ENCODE peak calls at places on chromosomes 1 and 21, in four cellular contexts. K is effector memory CD4-positive, alpha-beta T cell; D is stimulated activated CD8-positive, alpha-beta memory T cell treated with anti-CD3 and anti-CD28 coated beads, Interleukin-15, amount 100 ng/mL, for 4 hours; T is lower leg skin. I is an unnamed sample.

GRCh38 chr1:207654320-207654719 is 9.4 kb downstream of the CR1L start:
- DNase-seq in K (no peak), D (no peak), T (no peak), I (no peak)

GRCh38 chr1:64171797-64172281 is 31.6 kb upstream of the UBE2U start:
- DNase-seq in K (no peak), D (no peak), T (no peak), I (no peak)

GRCh38 chr1:39653546-39654031 is 14.1 kb upstream of the HEYL start:
- DNase-seq in K (peak), D (peak), T (peak), I (peak)

GRCh38 chr1:115364044-115364775 is 26.2 kb upstream of the NGF start:
- DNase-seq in K (no peak), D (no peak), T (no peak), I (peak)

GRCh38 chr1:2322593-2323295 is 68.6 kb downstream of the MORN1 start:
- DNase-seq in K (no peak), D (no peak), T (no peak), I (peak)

GRCh38 chr1:219917851-219918466 is 10.4 kb downstream of the SLC30A10 start:
- DNase-seq in K (no peak), D (no peak), T (no peak), I (no peak)

GRCh38 chr1:159429074-159429861 is 2.7 kb upstream of the OR10J4 start:
- DNase-seq in K (no peak), D (no peak), T (no peak), I (peak)

GRCh38 chr21:16563795-16564194 is 834.0 kb downstream of the USP25 start:
- DNase-seq in K (no peak), D (no peak), T (no peak), I (no peak)

GRCh38 chr1:169001353-169001752 is 105.1 kb upstream of the ATP1B1 start:
- DNase-seq in K (no peak), D (no peak), T (no peak), I (no peak)

GRCh38 chr1:43449708-43450069 is 4.0 kb downstream of the HYI start:
- DNase-seq in K (no peak), D (no peak), T (peak), I (no peak)

GRCh38 chr1:116856312-116856711 is 53.4 kb upstream of the PTGFRN start:
- DNase-seq in K (no peak), D (no peak), T (no peak), I (no peak)

GRCh38 chr1:63621698-63622097 is 28.5 kb downstream of the PGM1 start:
- DNase-seq in K (no peak), D (no peak), T (no peak), I (no peak)

GRCh38 chr21:26900980-26901379 is 55.8 kb upstream of the ADAMTS1 start:
- DNase-seq in K (no peak), D (no peak), T (no peak), I (no peak)

GRCh38 chr1:41519667-41520066 is 35.2 kb upstream of the EDN2 start:
- DNase-seq in K (no peak), D (no peak), T (no peak), I (no peak)

GRCh38 chr1:79364896-79365295 is 358.4 kb upstream of the ADGRL4 start:
- DNase-seq in K (no peak), D (no peak), T (no peak), I (no peak)

GRCh38 chr1:166836733-166837132 is 2.5 kb upstream of the POGK start:
- DNase-seq in K (no peak), D (no peak), T (no peak), I (no peak)

GRCh38 chr1:111234258-111234657 is 6.7 kb downstream of the CHI3L2 start:
- DNase-seq in K (no peak), D (no peak), T (no peak), I (no peak)

GRCh38 chr21:34792504-34793089 is 123.8 kb downstream of the CLIC6 start:
- DNase-seq in K (no peak), D (no peak), T (no peak), I (no peak)

GRCh38 chr1:59393211-59394180 is 96.6 kb downstream of the FGGY start:
- DNase-seq in K (no peak), D (no peak), T (peak), I (peak)

GRCh38 chr1:203506821-203507220 is 12.9 kb downstream of the OPTC start:
- DNase-seq in K (no peak), D (no peak), T (no peak), I (no peak)

GRCh38 chr21:18987515-18988026 is 584.0 kb upstream of the TMPRSS15 start:
- DNase-seq in K (no peak), D (no peak), T (no peak), I (no peak)

GRCh38 chr1:165168466-165168865 is 188.0 kb downstream of the LMX1A start:
- DNase-seq in K (no peak), D (no peak), T (no peak), I (no peak)

GRCh38 chr1:2228157-2228594 is at the start of gene SKI:
- DNase-seq in K (no peak), D (no peak), T (no peak), I (no peak)

GRCh38 chr1:195738971-195739650 is 869.1 kb downstream of the KCNT2 start:
- DNase-seq in K (no peak), D (no peak), T (no peak), I (no peak)

GRCh38 chr1:232904566-232904965 is 45.8 kb upstream of the NTPCR start:
- DNase-seq in K (no peak), D (no peak), T (no peak), I (peak)

GRCh38 chr1:19310720-19311502 is 1.0 kb downstream of the AKR7A2 start:
- DNase-seq in K (no peak), D (no peak), T (no peak), I (no peak)

GRCh38 chr1:85473390-85473789 is 8.4 kb upstream of the DDAH1 start:
- DNase-seq in K (no peak), D (no peak), T (no peak), I (no peak)

GRCh38 chr1:214085325-214085724 is 97.6 kb downstream of the PROX1 start:
- DNase-seq in K (no peak), D (no peak), T (no peak), I (no peak)

GRCh38 chr1:92240034-92240433 is 22.3 kb downstream of the C1orf146 start:
- DNase-seq in K (no peak), D (no peak), T (no peak), I (no peak)

GRCh38 chr1:67536957-67537646 is 106.9 kb upstream of the SERBP1 start:
- DNase-seq in K (no peak), D (no peak), T (no peak), I (no peak)

GRCh38 chr21:29232601-29233541 is 65.9 kb upstream of the BACH1 start:
- DNase-seq in K (no peak), D (no peak), T (no peak), I (no peak)

GRCh38 chr1:112697781-112698201 is 9.1 kb downstream of the RHOC start:
- DNase-seq in K (no peak), D (no peak), T (peak), I (no peak)

GRCh38 chr1:27658951-27659496 is 13.0 kb downstream of the IFI6 start:
- DNase-seq in K (no peak), D (no peak), T (no peak), I (peak)

I was measured in astrocyte of the cerebellum.